ENCODE peak calls at places on chromosomes 2 and 18, in six cellular contexts. J, B, G, T, V and S are unnamed samples. For H3K9me3, the result is how much of the 10 kb centered on the place peaks cover.

GRCh38 chr18:24683965-24684364 is 223.5 kb downstream of the HRH4 start:
- DNase-seq in J (no peak), B (peak), G (no peak), T (no peak), V (no peak), S (no peak)

GRCh38 chr2:240559271-240559670 is 886 bp upstream of the DUSP28 start:
- DNase-seq in J (no peak), B (no peak), G (no peak), T (no peak), V (peak), S (no peak)

GRCh38 chr2:120489023-120489422 is 143.1 kb downstream of the INHBB start:
- DNase-seq in J (no peak), B (no peak), G (peak), T (no peak), V (no peak), S (no peak)

GRCh38 chr2:127596311-127597045 is 49.5 kb upstream of the GPR17 start:
- DNase-seq in J (no peak), B (no peak), G (no peak), T (no peak), V (no peak), S (no peak)

GRCh38 chr18:58257461-58257860 is 213.4 kb downstream of the NEDD4L start:
- DNase-seq in J (no peak), B (no peak), G (no peak), T (no peak), V (no peak), S (peak)

GRCh38 chr18:78496095-78496494 is 483.5 kb upstream of the SALL3 start:
- DNase-seq in J (no peak), B (no peak), G (no peak), T (no peak), V (no peak), S (no peak)

GRCh38 chr2:142603761-142604160 is 273.7 kb upstream of the KYNU start:
- DNase-seq in J (no peak), B (no peak), G (no peak), T (no peak), V (no peak), S (no peak)

GRCh38 chr2:72895759-72896281 is 8.6 kb downstream of the SPR start:
- DNase-seq in J (no peak), B (no peak), G (peak), T (no peak), V (peak), S (peak)

GRCh38 chr18:48575301-48575657 is 36.4 kb downstream of the CTIF start:
- DNase-seq in J (no peak), B (no peak), G (no peak), T (no peak), V (no peak), S (no peak)

GRCh38 chr2:68837861-68838341 is 33.3 kb downstream of the BMP10 start:
- DNase-seq in J (no peak), B (no peak), G (no peak), T (no peak), V (no peak), S (no peak)

GRCh38 chr18:6219116-6219717 is 195.5 kb downstream of the L3MBTL4 start:
- DNase-seq in J (peak), B (no peak), G (no peak), T (no peak), V (no peak), S (peak)

GRCh38 chr18:76212958-76213357 is 282.1 kb downstream of the ZNF516 start:
- DNase-seq in J (no peak), B (no peak), G (no peak), T (no peak), V (no peak), S (no peak)

GRCh38 chr2:74260495-74260894 is 62.1 kb downstream of the MTHFD2 start:
- DNase-seq in J (no peak), B (no peak), G (no peak), T (no peak), V (no peak), S (no peak)

GRCh38 chr18:355678-356077 is 87.8 kb upstream of the THOC1 start:
- DNase-seq in J (no peak), B (no peak), G (no peak), T (no peak), V (no peak), S (no peak)

GRCh38 chr2:64839844-64840243 is 149.4 kb upstream of the SLC1A4 start:
- DNase-seq in J (no peak), B (peak), G (no peak), T (no peak), V (no peak), S (peak)

GRCh38 chr18:45083456-45083855 is 402.8 kb downstream of the SETBP1 start:
- DNase-seq in J (no peak), B (no peak), G (no peak), T (no peak), V (no peak), S (no peak)

GRCh38 chr2:193695367-193695766 is 1500.6 kb upstream of the TMEFF2 start:
- DNase-seq in J (peak), B (peak), G (no peak), T (no peak), V (no peak), S (no peak)

GRCh38 chr2:10901160-10901559 is 10.6 kb upstream of the KCNF1 start:
- DNase-seq in J (peak), B (peak), G (no peak), T (no peak), V (no peak), S (no peak)

GRCh38 chr2:234335676-234336228 is 161.1 kb downstream of the ARL4C start:
- DNase-seq in J (peak), B (no peak), G (peak), T (peak), V (no peak), S (peak)

GRCh38 chr2:42361728-42362298 is 796 bp upstream of the COX7A2L start:
- DNase-seq in J (no peak), B (no peak), G (no peak), T (no peak), V (no peak), S (no peak)

GRCh38 chr2:176167398-176167797 is 10.3 kb downstream of the HOXD3 start:
- DNase-seq in J (no peak), B (no peak), G (no peak), T (no peak), V (no peak), S (no peak)

DNA sequence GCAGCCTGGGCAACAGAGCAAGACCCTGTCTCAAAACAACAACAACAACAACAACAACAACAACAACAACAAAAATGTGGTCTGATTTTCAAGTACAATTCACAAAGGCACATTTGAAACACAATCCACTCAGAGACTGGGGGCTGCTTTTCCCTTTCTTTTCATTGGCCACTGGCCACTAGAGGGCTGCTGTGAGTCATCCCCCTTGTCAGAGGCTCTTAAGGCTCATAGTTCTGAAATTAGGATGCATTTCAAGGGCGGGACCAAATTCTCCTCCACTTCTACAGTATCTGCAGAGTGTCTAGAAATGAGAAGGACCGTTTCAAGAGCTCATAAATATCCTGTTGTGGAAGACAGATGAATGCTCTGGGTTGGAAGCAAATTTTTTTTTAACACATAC is 285.4 kb downstream of the NRXN1 start:
- DNase-seq in J (peak), B (peak), G (peak), T (no peak), V (no peak), S (no peak)
- H3K27ac ChIP-seq in J (no peak), B (no peak), G (no peak), T (no peak), V (no peak), S (no peak)

DNA sequence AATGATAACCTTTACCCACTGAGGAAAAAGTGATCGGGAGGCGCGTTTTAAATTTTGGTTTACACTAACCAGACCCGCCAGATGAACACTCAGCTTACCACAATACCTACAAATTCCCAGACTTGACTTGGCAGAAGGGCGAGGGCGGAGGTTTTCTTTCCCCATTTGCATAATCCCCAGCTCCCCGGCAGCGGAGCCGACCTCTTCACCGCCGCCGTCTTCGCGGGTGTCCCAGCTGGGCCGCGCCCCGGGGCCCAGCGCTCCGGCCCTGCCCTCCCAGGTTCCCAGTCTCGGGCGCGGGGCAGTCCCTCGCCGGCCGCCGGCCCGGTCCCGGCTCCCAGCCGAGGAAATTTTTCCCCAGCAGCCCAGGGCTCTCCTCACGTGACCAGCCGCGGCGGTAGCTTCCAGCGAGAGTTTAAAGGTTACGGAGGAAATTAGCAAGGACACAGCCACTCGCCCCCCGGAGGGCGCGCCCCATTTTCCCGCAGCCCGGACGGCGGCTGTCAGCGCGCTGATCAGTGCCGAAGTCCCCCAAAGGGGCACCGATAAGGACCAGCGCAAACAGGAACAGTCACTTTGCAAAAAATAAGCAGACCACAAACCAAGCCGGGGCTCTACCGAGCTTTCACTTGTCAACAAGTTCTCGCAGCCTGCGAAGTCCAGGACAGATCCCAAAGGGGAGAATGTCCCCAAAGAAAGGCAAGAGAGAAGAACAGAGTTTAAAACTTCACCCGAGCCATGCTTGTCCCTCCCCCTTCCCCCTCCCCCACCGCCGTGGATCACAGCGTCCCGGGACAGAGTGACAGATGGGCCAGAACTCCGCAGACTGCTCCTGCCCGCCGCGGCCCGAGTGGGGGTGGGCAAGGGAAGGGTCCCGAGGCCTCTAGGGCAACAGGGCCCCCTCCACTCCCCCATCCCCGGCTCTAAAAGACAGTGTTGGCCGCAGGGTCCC is 1.3 kb upstream of the PRKCE start:
- DNase-seq in J (peak), B (no peak), G (peak), T (peak), V (peak), S (peak)
- TF ChIP-seq POLR2A in J (no peak), B (no peak), G (peak), T (no peak), V (no peak), S (no peak)

DNA sequence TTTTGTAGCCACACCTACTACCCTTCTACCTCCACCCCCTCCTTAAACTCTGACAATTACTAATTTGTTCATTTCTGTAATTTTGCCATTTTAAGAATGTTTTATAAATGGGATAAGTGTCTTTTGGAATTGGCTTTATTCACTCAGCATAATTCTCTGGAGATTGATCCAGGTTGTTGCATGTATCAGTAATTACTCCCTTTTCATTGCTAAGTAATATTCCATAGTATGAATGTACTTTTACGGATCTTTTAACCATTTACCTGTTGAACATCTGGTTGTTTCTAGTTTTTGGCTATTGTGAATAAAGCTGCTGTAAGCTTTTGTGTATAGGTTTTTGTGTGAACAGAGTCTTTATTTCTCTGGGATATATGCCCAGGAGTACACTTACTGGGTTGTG is 4.1 kb downstream of the GALNT1 start:
- DNase-seq in J (no peak), B (no peak), G (no peak), T (no peak), V (no peak), S (no peak)
- H3K9me3 ChIP-seq in J (under half), B (under half), G (under half), T (under half), V (under half), S (under half)

DNA sequence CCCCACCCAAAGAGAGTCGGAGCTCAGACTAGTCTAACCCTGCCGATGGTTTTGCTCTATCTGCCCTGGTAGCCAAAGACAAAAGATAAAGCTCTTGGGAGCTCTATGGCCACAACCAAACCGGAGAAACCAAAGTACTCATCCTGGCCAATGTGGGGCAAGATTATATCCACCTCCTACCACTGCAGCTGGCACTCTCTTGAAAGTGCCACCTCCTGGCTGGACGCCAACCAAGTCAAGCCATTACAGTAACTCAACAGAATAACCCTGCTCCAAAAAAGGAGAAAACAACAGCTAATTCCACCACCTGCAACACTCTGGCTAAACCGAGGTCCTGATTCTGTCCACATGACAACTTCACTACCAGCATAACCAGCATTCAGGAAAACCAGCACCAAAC is 57.6 kb downstream of the SESTD1 start:
- DNase-seq in J (no peak), B (no peak), G (no peak), T (no peak), V (no peak), S (no peak)
- H3K27ac ChIP-seq in J (no peak), B (no peak), G (no peak), T (no peak), V (no peak), S (no peak)

DNA sequence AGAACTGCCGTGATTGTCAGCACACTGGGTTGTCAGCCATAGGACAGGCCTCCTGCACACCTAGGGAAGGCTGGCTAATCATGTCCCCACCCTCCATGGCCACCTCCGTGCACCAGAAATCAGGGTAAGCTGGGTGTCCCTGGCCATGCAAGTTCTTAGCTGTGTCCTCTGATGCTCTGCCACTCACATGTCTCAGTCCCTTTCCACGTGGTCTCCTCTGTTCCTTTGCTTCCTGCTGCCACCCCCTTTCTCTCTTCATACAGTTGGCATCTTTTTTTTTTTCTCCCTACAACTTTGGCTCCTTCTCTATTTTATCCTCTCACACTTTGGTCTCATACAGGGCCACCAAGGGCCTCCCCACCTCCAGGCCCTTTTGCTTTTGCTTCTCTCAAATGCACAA is 153.7 kb downstream of the TPGS2 start:
- DNase-seq in J (no peak), B (no peak), G (no peak), T (no peak), V (no peak), S (no peak)
- TF ChIP-seq POLR2A in J (no peak), B (no peak), G (no peak), T (no peak), V (no peak), S (no peak)

GRCh38 chr2:13504808-13505207 is 788.1 kb downstream of the TRIB2 start:
- DNase-seq in J (no peak), B (no peak), G (no peak), T (no peak), V (no peak), S (no peak)
- H3K9me3 ChIP-seq in J (under half), B (under half), G (under half), T (under half), V (under half), S (under half)